ENCODE peak calls at places on chromosome 20, in seven cellular contexts. One of them, this sample, is unnamed.

GRCh38 chr20:48684501-48685041 is 143.2 kb downstream of the PREX1 start:
- DNase-seq in neural progenitor cell: no peak
- DNase-seq in BJ: no peak
- DNase-seq in tibial nerve: no peak
- DNase-seq in heart left ventricle: no peak
- DNase-seq in upper lobe of left lung: no peak
- DNase-seq in keratinocyte: no peak
- DNase-seq in this sample: peak; percentile 32

GRCh38 chr20:45347297-45347935 is 808 bp downstream of the SDC4 start:
- DNase-seq in neural progenitor cell: no peak
- DNase-seq in BJ: no peak
- DNase-seq in tibial nerve: no peak
- DNase-seq in heart left ventricle: no peak
- DNase-seq in upper lobe of left lung: no peak
- DNase-seq in keratinocyte: no peak
- DNase-seq in this sample: no peak

GRCh38 chr20:24838551-24839530 is 110.2 kb upstream of the CST7 start:
- DNase-seq in neural progenitor cell: no peak
- DNase-seq in BJ: no peak
- DNase-seq in tibial nerve: no peak
- DNase-seq in heart left ventricle: no peak
- DNase-seq in upper lobe of left lung: no peak
- DNase-seq in keratinocyte: no peak
- DNase-seq in this sample: no peak

GRCh38 chr20:11919571-11919970 is 1.9 kb downstream of the BTBD3 start:
- DNase-seq in neural progenitor cell: no peak
- DNase-seq in BJ: no peak
- DNase-seq in tibial nerve: no peak
- DNase-seq in heart left ventricle: no peak
- DNase-seq in upper lobe of left lung: no peak
- DNase-seq in keratinocyte: no peak
- DNase-seq in this sample: no peak

GRCh38 chr20:19370076-19371075 is 157.9 kb downstream of the SLC24A3 start:
- DNase-seq in neural progenitor cell: no peak
- DNase-seq in BJ: no peak
- DNase-seq in tibial nerve: no peak
- DNase-seq in heart left ventricle: no peak
- DNase-seq in upper lobe of left lung: no peak
- DNase-seq in keratinocyte: no peak
- DNase-seq in this sample: no peak

GRCh38 chr20:611843-612185 is 1.7 kb upstream of the TCF15 start:
- DNase-seq in neural progenitor cell: peak; percentile 34
- DNase-seq in BJ: no peak
- DNase-seq in tibial nerve: no peak
- DNase-seq in heart left ventricle: no peak
- DNase-seq in upper lobe of left lung: no peak
- DNase-seq in keratinocyte: no peak
- DNase-seq in this sample: peak; percentile 21

GRCh38 chr20:57849868-57850215 is 140.0 kb upstream of the PMEPA1 start:
- DNase-seq in neural progenitor cell: peak; percentile 59
- DNase-seq in BJ: no peak
- DNase-seq in tibial nerve: no peak
- DNase-seq in heart left ventricle: no peak
- DNase-seq in upper lobe of left lung: no peak
- DNase-seq in keratinocyte: no peak
- DNase-seq in this sample: no peak

GRCh38 chr20:47843886-47844567 is 58.7 kb upstream of the SULF2 start:
- DNase-seq in neural progenitor cell: no peak
- DNase-seq in BJ: no peak
- DNase-seq in tibial nerve: no peak
- DNase-seq in heart left ventricle: no peak
- DNase-seq in upper lobe of left lung: no peak
- DNase-seq in keratinocyte: peak; percentile 87
- DNase-seq in this sample: no peak

GRCh38 chr20:5570031-5570430 is 180.2 kb upstream of the SHLD1 start:
- DNase-seq in neural progenitor cell: no peak
- DNase-seq in BJ: no peak
- DNase-seq in tibial nerve: no peak
- DNase-seq in heart left ventricle: no peak
- DNase-seq in upper lobe of left lung: no peak
- DNase-seq in keratinocyte: no peak
- DNase-seq in this sample: no peak

DNA sequence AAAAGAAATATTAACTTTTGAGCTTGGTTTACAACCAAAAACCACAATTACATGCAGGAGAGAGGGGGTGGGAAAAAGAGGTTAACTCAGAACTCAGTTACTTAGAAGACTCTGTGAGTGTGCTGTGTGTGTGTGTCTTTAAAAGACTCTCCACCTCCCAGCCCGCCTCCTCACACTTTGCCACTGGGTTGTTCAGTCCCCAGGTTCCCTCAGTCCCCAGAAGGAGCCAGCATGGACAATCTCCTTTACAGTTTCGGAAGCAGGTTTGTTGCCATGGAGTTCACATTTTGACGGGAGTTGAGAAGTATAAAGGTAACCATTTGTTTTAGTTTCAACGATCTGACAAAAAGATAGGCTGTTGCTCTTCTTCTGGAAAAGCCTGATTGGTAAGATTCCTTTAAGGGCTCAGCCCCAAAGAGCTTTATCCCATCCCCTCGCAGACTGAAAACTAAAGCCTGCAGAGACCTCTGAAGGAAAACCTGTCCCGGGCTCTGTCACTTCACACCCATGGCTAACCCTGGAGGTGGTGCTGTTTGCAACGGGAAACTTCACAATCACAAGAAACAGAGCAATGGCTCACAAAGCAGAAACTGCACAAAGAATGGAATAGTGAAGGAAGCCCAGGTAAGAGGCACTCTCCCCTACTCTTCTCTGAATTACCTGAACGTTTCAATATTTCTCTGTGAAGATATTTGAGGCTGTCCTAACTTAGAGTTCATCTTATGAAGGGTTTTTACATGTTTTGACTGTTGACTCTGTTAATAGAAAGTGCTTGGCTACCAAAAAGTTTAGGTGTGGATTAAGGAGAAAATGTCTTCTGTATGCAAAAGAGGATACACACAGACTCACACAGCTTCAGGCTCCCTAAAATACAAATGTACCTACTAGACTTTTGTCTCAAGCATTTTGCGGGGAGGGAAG is at the start of gene SPTLC3:
- DNase-seq in neural progenitor cell: peak; percentile 46
- DNase-seq in BJ: no peak
- DNase-seq in tibial nerve: peak; percentile 15
- DNase-seq in heart left ventricle: no peak
- DNase-seq in upper lobe of left lung: no peak
- DNase-seq in keratinocyte: no peak
- DNase-seq in this sample: peak; percentile 78
- TF ChIP-seq CTCF in neural progenitor cell: no peak
- TF ChIP-seq CTCF in BJ: no peak
- TF ChIP-seq CTCF in tibial nerve: no peak
- TF ChIP-seq CTCF in heart left ventricle: no peak
- TF ChIP-seq CTCF in upper lobe of left lung: no peak
- TF ChIP-seq CTCF in keratinocyte: no peak
- TF ChIP-seq CTCF in this sample: no peak

GRCh38 chr20:62266340-62266739 is 28.0 kb downstream of the OSBPL2 start:
- DNase-seq in neural progenitor cell: no peak
- DNase-seq in BJ: no peak
- DNase-seq in tibial nerve: no peak
- DNase-seq in heart left ventricle: no peak
- DNase-seq in upper lobe of left lung: no peak
- DNase-seq in keratinocyte: no peak
- DNase-seq in this sample: no peak
- H3K36me3 ChIP-seq in neural progenitor cell: peaks cover 6% of the 10 kb centered on the region
- H3K36me3 ChIP-seq in BJ: peaks cover 36% of the 10 kb centered on the region
- H3K36me3 ChIP-seq in tibial nerve: peaks cover 87% of the 10 kb centered on the region
- H3K36me3 ChIP-seq in heart left ventricle: peaks cover 82% of the 10 kb centered on the region
- H3K36me3 ChIP-seq in upper lobe of left lung: peaks cover 26% of the 10 kb centered on the region
- H3K36me3 ChIP-seq in keratinocyte: peaks cover 18% of the 10 kb centered on the region
- H3K36me3 ChIP-seq in this sample: peaks cover 2% of the 10 kb centered on the region

DNA sequence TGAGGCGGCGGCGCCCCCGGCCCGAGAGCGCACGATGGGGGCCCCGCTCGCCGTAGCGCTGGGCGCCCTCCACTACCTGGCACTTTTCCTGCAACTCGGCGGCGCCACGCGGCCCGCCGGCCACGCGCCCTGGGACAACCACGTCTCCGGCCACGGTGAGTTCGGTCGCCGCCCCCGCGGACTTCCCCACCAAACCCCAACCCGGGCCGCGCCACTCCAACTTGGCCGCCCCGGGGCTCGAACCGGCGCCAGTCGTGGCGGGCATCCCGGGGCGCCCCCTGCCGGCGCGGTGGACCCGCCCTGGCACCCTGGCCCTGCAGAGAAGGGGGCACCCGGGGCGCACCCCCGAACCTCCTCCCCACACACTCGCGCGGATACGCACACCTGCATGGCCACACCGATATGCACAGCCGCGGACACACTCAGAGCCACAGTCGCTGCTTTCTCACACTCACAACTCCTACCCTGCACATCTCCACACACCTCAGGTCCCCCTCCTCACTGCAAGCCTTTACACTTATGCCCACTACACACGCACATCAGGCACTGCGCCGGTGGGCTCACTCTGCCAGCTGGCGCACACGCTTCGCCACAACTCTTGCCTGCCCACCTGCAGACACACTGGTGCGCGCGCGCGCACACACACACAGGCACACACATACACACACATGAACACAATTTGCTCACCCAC is 535 bp downstream of the VSTM2L start:
- DNase-seq in neural progenitor cell: no peak
- DNase-seq in BJ: no peak
- DNase-seq in tibial nerve: no peak
- DNase-seq in heart left ventricle: no peak
- DNase-seq in upper lobe of left lung: peak; percentile 87
- DNase-seq in keratinocyte: no peak
- DNase-seq in this sample: no peak
- TF ChIP-seq CTCF in neural progenitor cell: peak; percentile 61
- TF ChIP-seq CTCF in BJ: peak; percentile 14
- TF ChIP-seq CTCF in tibial nerve: no peak
- TF ChIP-seq CTCF in heart left ventricle: no peak
- TF ChIP-seq CTCF in upper lobe of left lung: peak; percentile 21
- TF ChIP-seq CTCF in keratinocyte: peak; percentile 44
- TF ChIP-seq CTCF in this sample: peak; percentile 43

DNA sequence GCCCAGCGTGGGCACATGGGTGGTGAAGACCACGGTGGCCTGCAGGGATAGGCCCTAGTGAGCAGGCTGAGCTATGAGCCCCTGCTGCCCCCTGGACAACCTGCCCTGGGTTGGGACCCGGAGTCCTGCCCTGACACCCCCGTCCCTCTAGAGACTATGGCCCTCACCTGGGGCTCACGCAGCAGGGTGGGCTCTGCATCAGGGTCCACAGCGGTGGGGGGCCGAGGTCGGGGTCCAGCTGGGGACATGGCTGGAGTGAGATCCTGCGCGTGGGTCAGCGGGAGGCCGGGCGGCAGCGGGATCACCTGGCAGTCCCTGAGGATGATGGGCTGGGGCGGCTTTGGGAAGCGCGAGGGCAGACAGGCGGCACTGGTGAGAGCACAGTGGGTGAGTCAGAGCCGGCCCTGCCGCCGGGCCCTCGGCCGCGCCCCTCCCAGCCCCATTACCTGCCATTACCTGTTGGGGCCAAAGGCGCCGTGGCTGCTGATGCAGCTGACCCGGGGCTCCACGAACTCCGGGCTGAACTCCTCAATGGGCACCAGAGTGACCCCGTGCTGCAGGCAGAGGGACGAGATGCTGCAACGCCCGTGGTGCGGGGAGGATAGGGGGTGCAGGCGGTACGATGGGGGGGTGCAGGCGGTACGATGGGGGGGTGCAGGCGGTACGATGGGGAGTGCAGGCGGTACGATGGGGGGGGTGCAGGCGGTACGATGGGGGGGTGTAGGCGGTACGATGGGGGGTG is 27.9 kb downstream of the ADRM1 start:
- DNase-seq in neural progenitor cell: no peak
- DNase-seq in BJ: no peak
- DNase-seq in tibial nerve: no peak
- DNase-seq in heart left ventricle: no peak
- DNase-seq in upper lobe of left lung: peak; percentile 84
- DNase-seq in keratinocyte: no peak
- DNase-seq in this sample: no peak
- H3K36me3 ChIP-seq in neural progenitor cell: peaks cover 1% of the 10 kb centered on the region
- H3K36me3 ChIP-seq in BJ: peaks cover 2% of the 10 kb centered on the region
- H3K36me3 ChIP-seq in tibial nerve: peaks cover 98% of the 10 kb centered on the region
- H3K36me3 ChIP-seq in heart left ventricle: peaks cover 97% of the 10 kb centered on the region
- H3K36me3 ChIP-seq in upper lobe of left lung: peaks cover 86% of the 10 kb centered on the region
- H3K36me3 ChIP-seq in keratinocyte: peaks cover 48% of the 10 kb centered on the region
- H3K36me3 ChIP-seq in this sample: peaks cover 4% of the 10 kb centered on the region